ENCODE peak calls at places on chromosomes 4 and X, in four cellular contexts. One of them, this sample, is unnamed.

GRCh38 chr4:53967971-53968370 is 96.4 kb downstream of the CHIC2 start:
- DNase-seq in ovary: no peak
- DNase-seq in sigmoid colon: no peak
- DNase-seq in H1: no peak
- DNase-seq in this sample: no peak

GRCh38 chr4:87268401-87268800 is 48.0 kb upstream of the KLHL8 start:
- DNase-seq in ovary: no peak
- DNase-seq in sigmoid colon: no peak
- DNase-seq in H1: no peak
- DNase-seq in this sample: no peak

GRCh38 chrX:130704053-130705038 is 198.7 kb downstream of the ENOX2 start:
- DNase-seq in ovary: no peak
- DNase-seq in sigmoid colon: no peak
- DNase-seq in H1: no peak
- DNase-seq in this sample: no peak

GRCh38 chrX:1093112-1093511 is 119.3 kb downstream of the CRLF2 start:
- DNase-seq in ovary: no peak
- DNase-seq in sigmoid colon: peak
- DNase-seq in H1: no peak
- DNase-seq in this sample: no peak

GRCh38 chr4:84887824-84888223 is 78.7 kb downstream of the WDFY3 start:
- DNase-seq in ovary: no peak
- DNase-seq in sigmoid colon: no peak
- DNase-seq in H1: no peak
- DNase-seq in this sample: no peak

GRCh38 chr4:74118600-74119351 is 19.8 kb upstream of the CXCL2 start:
- DNase-seq in ovary: no peak
- DNase-seq in sigmoid colon: no peak
- DNase-seq in H1: no peak
- DNase-seq in this sample: no peak

GRCh38 chrX:71599965-71600364 is 18.3 kb downstream of the CXCR3 start:
- DNase-seq in ovary: no peak
- DNase-seq in sigmoid colon: no peak
- DNase-seq in H1: no peak
- DNase-seq in this sample: no peak

GRCh38 chrX:150837845-150838244 is 60.6 kb downstream of the CD99L2 start:
- DNase-seq in ovary: no peak
- DNase-seq in sigmoid colon: no peak
- DNase-seq in H1: no peak
- DNase-seq in this sample: no peak

GRCh38 chr4:85477538-85477937 is 2.6 kb downstream of the ARHGAP24 start:
- DNase-seq in ovary: no peak
- DNase-seq in sigmoid colon: no peak
- DNase-seq in H1: no peak
- DNase-seq in this sample: no peak

GRCh38 chrX:43423876-43424275 is 232.2 kb upstream of the MAOA start:
- DNase-seq in ovary: no peak
- DNase-seq in sigmoid colon: no peak
- DNase-seq in H1: no peak
- DNase-seq in this sample: no peak

GRCh38 chr4:144696376-144696775 is 50.4 kb downstream of the HHIP start:
- DNase-seq in ovary: no peak
- DNase-seq in sigmoid colon: no peak
- DNase-seq in H1: no peak
- DNase-seq in this sample: no peak

GRCh38 chr4:144699565-144699964 is 53.6 kb downstream of the HHIP start:
- DNase-seq in ovary: no peak
- DNase-seq in sigmoid colon: no peak
- DNase-seq in H1: no peak
- DNase-seq in this sample: no peak

GRCh38 chr4:144695721-144696120 is 49.8 kb downstream of the HHIP start:
- DNase-seq in ovary: no peak
- DNase-seq in sigmoid colon: no peak
- DNase-seq in H1: no peak
- DNase-seq in this sample: no peak
- TF ChIP-seq POLR2A in ovary: no peak
- TF ChIP-seq POLR2A in sigmoid colon: no peak
- TF ChIP-seq POLR2A in H1: no peak
- TF ChIP-seq POLR2A in this sample: no peak

DNA sequence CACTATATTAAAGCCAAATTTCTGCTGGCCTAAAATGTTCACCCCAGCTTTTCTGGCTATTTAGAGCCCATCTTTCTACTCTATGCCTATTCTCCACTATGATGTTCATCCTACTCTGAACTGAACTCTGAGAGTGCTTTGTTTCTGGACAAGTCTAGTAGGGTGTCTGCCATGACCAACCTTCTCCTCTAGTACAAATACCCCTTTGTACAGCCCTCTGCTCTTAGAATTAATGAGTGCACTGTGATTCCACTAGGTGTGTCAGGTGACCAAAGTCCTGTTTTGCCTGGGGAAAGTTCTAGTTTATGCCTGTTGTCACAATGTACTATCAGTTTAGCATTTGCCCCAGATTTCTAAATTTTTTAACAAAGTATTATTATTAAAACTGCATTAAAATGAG is 388.1 kb upstream of the MAD2L1 start:
- DNase-seq in ovary: no peak
- DNase-seq in sigmoid colon: no peak
- DNase-seq in H1: no peak
- DNase-seq in this sample: no peak
- TF ChIP-seq POLR2A in ovary: no peak
- TF ChIP-seq POLR2A in sigmoid colon: no peak
- TF ChIP-seq POLR2A in H1: no peak
- TF ChIP-seq POLR2A in this sample: no peak

DNA sequence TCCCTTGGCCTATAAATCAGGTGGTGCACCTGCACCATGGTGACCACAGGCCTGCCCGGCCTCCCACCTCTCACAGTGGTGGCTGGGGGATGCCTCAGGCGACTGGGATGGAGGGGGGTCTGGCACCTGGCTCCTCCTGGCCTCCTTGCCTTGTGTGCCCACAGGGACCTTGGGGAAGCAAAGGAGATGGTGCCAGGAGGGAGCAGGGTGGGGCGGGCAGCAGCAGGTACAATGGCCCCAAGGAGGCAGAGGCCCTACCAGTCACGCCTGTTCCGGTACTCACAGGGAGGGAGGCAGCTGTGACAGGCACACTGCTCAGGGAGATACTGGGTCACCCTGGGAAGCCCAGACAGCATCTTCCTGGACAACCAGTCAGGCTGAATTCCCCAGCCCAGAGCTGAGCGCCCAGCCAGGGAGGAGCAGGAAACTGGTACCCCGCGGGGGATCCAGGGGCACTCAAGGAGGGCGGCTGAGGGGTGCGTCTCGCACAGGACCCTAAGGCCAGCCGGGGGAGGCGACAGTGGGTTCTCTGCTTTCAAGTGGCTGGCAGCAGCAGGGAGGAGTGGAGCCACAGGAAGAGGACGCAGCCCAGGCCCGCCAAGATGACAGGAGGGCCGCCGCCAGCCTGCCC is 1.2 kb upstream of the TREX2 start:
- DNase-seq in ovary: no peak
- DNase-seq in sigmoid colon: peak
- DNase-seq in H1: no peak
- DNase-seq in this sample: no peak
- TF ChIP-seq POLR2A in ovary: no peak
- TF ChIP-seq POLR2A in sigmoid colon: no peak
- TF ChIP-seq POLR2A in H1: no peak
- TF ChIP-seq POLR2A in this sample: no peak

GRCh38 chr4:82890913-82891727 is at the start of gene SEC31A:
- DNase-seq in ovary: peak
- DNase-seq in sigmoid colon: peak
- DNase-seq in H1: peak
- DNase-seq in this sample: peak
- TF ChIP-seq POLR2A in ovary: peak
- TF ChIP-seq POLR2A in sigmoid colon: peak
- TF ChIP-seq POLR2A in H1: peak
- TF ChIP-seq POLR2A in this sample: peak

DNA sequence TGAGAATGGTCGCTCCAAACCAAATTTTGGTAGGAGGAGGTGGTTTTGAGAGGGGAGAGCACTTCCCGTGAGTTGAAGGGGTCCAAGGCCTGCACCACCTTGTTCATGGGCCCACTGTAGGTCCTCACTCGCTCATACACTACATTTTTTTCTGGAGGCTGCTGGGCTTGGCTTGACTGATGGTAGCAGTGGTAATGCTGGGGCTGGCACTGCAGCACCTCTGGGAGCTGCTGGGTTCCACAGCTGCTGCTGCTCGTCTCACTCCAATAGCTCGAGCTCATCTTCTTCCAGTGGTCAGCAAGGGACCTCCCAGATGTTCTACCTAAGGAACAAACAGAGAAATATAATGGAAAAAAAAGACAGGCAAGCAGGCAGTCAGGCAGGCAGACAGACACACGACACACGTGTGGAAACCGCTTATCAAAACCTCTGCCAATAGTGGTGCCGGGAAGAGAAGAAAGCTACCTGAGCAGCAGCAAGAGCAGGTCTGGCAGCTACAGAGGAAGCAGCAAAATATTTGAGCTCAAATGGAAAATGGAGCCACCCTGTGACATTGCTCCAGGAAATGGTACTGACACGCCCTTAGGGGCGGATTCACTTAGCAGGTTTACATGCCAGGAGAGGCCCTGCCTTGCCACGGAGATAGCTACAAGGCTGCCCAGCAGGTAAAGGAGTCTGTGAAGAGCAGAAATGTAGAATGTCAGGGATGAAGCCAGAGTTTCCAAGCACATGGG is at the start of gene POF1B:
- DNase-seq in ovary: no peak
- DNase-seq in sigmoid colon: no peak
- DNase-seq in H1: no peak
- DNase-seq in this sample: no peak
- TF ChIP-seq POLR2A in ovary: no peak
- TF ChIP-seq POLR2A in sigmoid colon: peak
- TF ChIP-seq POLR2A in H1: no peak
- TF ChIP-seq POLR2A in this sample: no peak

GRCh38 chr4:118826723-118827444 is 9.0 kb downstream of the SEC24D start:
- DNase-seq in ovary: no peak
- DNase-seq in sigmoid colon: no peak
- DNase-seq in H1: no peak
- DNase-seq in this sample: no peak
- TF ChIP-seq POLR2A in ovary: no peak
- TF ChIP-seq POLR2A in sigmoid colon: no peak
- TF ChIP-seq POLR2A in H1: no peak
- TF ChIP-seq POLR2A in this sample: no peak

GRCh38 chrX:47233333-47234113 is 714 bp downstream of the USP11 start:
- DNase-seq in ovary: peak
- DNase-seq in sigmoid colon: peak
- DNase-seq in H1: peak
- DNase-seq in this sample: peak
- TF ChIP-seq POLR2A in ovary: peak
- TF ChIP-seq POLR2A in sigmoid colon: no peak
- TF ChIP-seq POLR2A in H1: peak
- TF ChIP-seq POLR2A in this sample: no peak

DNA sequence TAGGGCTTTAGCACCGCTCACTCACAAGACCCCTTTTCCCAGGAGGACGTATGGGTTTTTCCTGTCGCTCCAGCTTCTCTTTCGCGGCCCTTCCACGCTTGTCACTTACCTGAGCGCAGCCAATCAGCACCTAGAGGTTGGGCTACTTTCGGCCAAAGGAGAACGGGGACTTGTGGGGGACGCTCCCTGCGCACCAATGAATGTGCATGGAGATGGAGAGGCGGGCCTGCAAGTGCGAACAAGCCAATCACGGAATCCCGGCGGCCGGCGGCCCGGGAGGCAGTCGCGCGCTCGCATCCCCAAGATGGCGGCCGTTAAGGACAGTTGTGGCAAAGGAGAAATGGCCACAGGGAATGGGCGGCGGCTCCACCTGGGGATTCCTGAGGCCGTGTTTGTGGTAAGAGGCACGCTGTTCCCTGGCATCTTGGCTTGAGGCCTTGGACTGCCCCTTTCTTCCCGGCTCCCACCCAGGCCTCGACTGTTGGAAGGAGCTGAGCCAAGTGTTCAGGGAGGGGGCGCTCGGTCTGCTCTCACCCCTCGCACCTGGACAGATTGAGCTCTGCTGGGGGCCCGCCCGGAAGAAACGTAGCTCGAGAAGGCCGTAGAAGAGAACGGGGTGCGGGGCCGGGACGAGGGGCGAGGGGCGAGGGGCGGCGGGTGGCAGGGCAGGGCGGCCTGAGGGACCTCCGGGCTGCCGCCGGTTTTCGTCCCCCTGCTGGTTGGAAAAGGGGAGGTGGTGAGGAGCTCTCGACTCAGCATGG is at the start of gene VBP1:
- DNase-seq in ovary: peak
- DNase-seq in sigmoid colon: peak
- DNase-seq in H1: peak
- DNase-seq in this sample: peak
- TF ChIP-seq POLR2A in ovary: peak
- TF ChIP-seq POLR2A in sigmoid colon: no peak
- TF ChIP-seq POLR2A in H1: no peak
- TF ChIP-seq POLR2A in this sample: peak

GRCh38 chrX:151973851-151974335 is 583 bp downstream of the GABRE start:
- DNase-seq in ovary: no peak
- DNase-seq in sigmoid colon: no peak
- DNase-seq in H1: no peak
- DNase-seq in this sample: peak

GRCh38 chrX:151975228-151975593 is 735 bp upstream of the GABRE start:
- DNase-seq in ovary: no peak
- DNase-seq in sigmoid colon: no peak
- DNase-seq in H1: peak
- DNase-seq in this sample: no peak

GRCh38 chrX:151973262-151973661 is 1.2 kb downstream of the GABRE start:
- DNase-seq in ovary: no peak
- DNase-seq in sigmoid colon: no peak
- DNase-seq in H1: no peak
- DNase-seq in this sample: no peak

GRCh38 chrX:151975736-151976275 is 1.3 kb upstream of the GABRE start:
- DNase-seq in ovary: no peak
- DNase-seq in sigmoid colon: no peak
- DNase-seq in H1: no peak
- DNase-seq in this sample: no peak

GRCh38 chrX:151974336-151975227 is at the start of gene GABRE:
- DNase-seq in ovary: peak
- DNase-seq in sigmoid colon: peak
- DNase-seq in H1: peak
- DNase-seq in this sample: no peak
- TF ChIP-seq POLR2A in ovary: no peak
- TF ChIP-seq POLR2A in sigmoid colon: peak
- TF ChIP-seq POLR2A in H1: no peak
- TF ChIP-seq POLR2A in this sample: peak

GRCh38 chr4:68145261-68145660 is 15.6 kb upstream of the TMPRSS11F start:
- DNase-seq in ovary: no peak
- DNase-seq in sigmoid colon: no peak
- DNase-seq in H1: no peak
- DNase-seq in this sample: no peak
- TF ChIP-seq POLR2A in ovary: no peak
- TF ChIP-seq POLR2A in sigmoid colon: no peak
- TF ChIP-seq POLR2A in H1: no peak
- TF ChIP-seq POLR2A in this sample: no peak

This sample was measured in H54.